ENCODE peak calls at places on chromosomes 16 and 17, in four cellular contexts. Q is upper lobe of left lung, R is prostate gland, G is K562. H is an unnamed sample.
A peak's percentile ranks its signal among the peaks of the same experiment; 100 is the strongest.

GRCh38 chr17:17055286-17056166 is 13.3 kb downstream of the MPRIP start:
- DNase-seq in G (no peak), Q (peak; percentile 24), R (no peak), H (no peak)

GRCh38 chr16:525123-525519 is 2.4 kb upstream of the CAPN15 start:
- DNase-seq in G (no peak), Q (no peak), R (no peak), H (no peak)

GRCh38 chr16:87201052-87201451 is 116.1 kb downstream of the C16orf95 start:
- DNase-seq in R (no peak), Q (no peak), G (no peak), H (no peak)

GRCh38 chr16:85655216-85656129 is 33.3 kb downstream of the GINS2 start:
- DNase-seq in R (no peak), Q (no peak), G (no peak), H (no peak)

GRCh38 chr17:6643460-6644125 is 2.7 kb downstream of the TXNDC17 start:
- DNase-seq in G (no peak), R (no peak), Q (no peak), H (no peak)

GRCh38 chr17:42527932-42528331 is 8.1 kb upstream of the NAGLU start:
- DNase-seq in Q (no peak), R (no peak), G (no peak), H (no peak)

GRCh38 chr16:86378831-86379504 is 131.4 kb upstream of the FOXF1 start:
- DNase-seq in G (no peak), Q (no peak), R (no peak), H (no peak)

GRCh38 chr17:34275881-34276280 is 5.9 kb downstream of the CCL7 start:
- DNase-seq in G (no peak), Q (no peak), R (no peak), H (no peak)

GRCh38 chr17:42883802-42884553 is 16.6 kb upstream of the G6PC1 start:
- DNase-seq in G (no peak), Q (peak; percentile 27), R (no peak), H (no peak)

GRCh38 chr17:68707032-68707431 is 105.9 kb upstream of the FAM20A start:
- DNase-seq in G (no peak), R (no peak), Q (no peak), H (no peak)

GRCh38 chr17:60135951-60136666 is 13.7 kb upstream of the CA4 start:
- DNase-seq in G (no peak), R (no peak), Q (no peak), H (no peak)

GRCh38 chr17:48908853-48909394 is 717 bp downstream of the UBE2Z start:
- DNase-seq in G (peak; percentile 92), R (peak; percentile 65), Q (peak; percentile 87), H (peak; percentile 41)

GRCh38 chr16:56094231-56094630 is 97.1 kb upstream of the GNAO1 start:
- DNase-seq in G (no peak), R (no peak), Q (no peak), H (no peak)

GRCh38 chr17:32881054-32881453 is 4.1 kb upstream of the MYO1D start:
- DNase-seq in R (no peak), G (no peak), Q (no peak), H (no peak)

GRCh38 chr17:41718287-41718645 is 6.1 kb downstream of the GAST start:
- DNase-seq in R (no peak), G (no peak), Q (no peak), H (no peak)

GRCh38 chr17:37430051-37430591 is 23.4 kb downstream of the TADA2A start:
- DNase-seq in Q (no peak), G (peak; percentile 22), R (no peak), H (no peak)

GRCh38 chr17:4735825-4736651 is 3.6 kb upstream of the ZMYND15 start:
- DNase-seq in G (no peak), R (no peak), Q (peak; percentile 78), H (no peak)

GRCh38 chr17:78125138-78125913 is 3.2 kb downstream of the TMC6 start:
- DNase-seq in R (no peak), Q (no peak), G (no peak), H (no peak)

GRCh38 chr17:78127240-78127887 is 1.2 kb downstream of the TMC6 start:
- DNase-seq in R (no peak), G (peak; percentile 76), Q (peak; percentile 87), H (no peak)

GRCh38 chr17:78126895-78127239 is 1.7 kb downstream of the TMC6 start:
- DNase-seq in R (no peak), Q (no peak), G (no peak), H (no peak)

GRCh38 chr17:78124836-78125137 is 3.8 kb downstream of the TMC6 start:
- DNase-seq in Q (no peak), G (no peak), R (no peak), H (no peak)

DNA sequence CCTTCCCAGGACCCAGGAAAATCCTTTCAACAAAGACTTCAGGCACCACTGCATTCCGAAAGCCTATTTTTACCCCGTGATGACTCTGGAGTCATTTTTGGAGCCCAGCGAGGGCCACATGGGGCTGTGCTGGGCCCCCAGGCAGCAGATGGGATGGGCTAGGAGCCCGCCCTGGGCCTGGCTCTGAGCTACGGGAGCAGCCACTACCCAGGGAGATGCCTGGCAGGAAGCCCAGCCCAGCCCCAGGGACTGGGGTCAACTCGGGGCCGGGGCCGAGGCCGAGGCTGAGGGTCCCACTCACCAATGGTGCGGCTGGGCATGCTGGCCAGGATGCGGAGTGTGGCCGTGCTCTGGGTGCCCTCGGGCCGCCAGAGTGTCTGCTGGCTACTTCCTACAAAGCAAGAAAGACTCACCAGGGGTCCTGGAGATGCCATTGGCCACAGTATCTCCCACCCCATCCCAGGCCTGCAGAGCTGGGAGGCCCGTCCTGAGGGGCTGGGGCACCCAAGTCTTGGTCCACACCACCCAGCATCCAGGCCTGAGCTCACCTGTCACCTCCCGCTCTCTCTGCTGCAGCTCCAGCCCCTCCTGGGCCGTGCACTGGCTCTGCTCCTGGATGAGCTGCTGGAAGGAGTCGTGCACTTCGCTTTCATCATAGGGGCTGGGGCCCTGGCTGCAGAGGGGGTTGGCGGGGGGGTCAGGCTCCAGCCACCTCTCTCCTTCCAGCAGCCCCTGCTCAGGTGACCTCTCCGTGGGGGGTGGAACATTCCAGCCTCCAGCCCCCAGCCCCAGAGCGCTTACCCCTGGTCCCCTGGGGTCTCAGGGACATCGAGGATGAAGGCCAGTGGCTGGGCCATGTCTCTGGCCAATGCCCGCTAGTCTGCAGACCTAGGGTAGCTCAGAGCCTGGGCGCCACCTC is 2.3 kb downstream of the TMC6 start:
- DNase-seq in G (no peak), Q (no peak), R (no peak), H (no peak)
- H3K4me3 ChIP-seq in G (peak overlapping the region; percentile 98), Q (peak overlapping the region; percentile 85), R (no peak overlapping the region), H (no peak overlapping the region)

GRCh38 chr17:78421534-78422266 is 43.3 kb downstream of the PGS1 start:
- DNase-seq in G (peak; percentile 92), R (peak; percentile 69), Q (peak; percentile 84), H (peak; percentile 60)

GRCh38 chr17:78423961-78424747 is 45.7 kb downstream of the PGS1 start:
- DNase-seq in Q (no peak), R (no peak), G (no peak), H (no peak)

GRCh38 chr17:78422267-78422605 is 43.8 kb downstream of the PGS1 start:
- DNase-seq in G (no peak), R (no peak), Q (no peak), H (no peak)

GRCh38 chr17:78421084-78421533 is 42.7 kb downstream of the PGS1 start:
- DNase-seq in G (no peak), Q (no peak), R (no peak), H (no peak)

DNA sequence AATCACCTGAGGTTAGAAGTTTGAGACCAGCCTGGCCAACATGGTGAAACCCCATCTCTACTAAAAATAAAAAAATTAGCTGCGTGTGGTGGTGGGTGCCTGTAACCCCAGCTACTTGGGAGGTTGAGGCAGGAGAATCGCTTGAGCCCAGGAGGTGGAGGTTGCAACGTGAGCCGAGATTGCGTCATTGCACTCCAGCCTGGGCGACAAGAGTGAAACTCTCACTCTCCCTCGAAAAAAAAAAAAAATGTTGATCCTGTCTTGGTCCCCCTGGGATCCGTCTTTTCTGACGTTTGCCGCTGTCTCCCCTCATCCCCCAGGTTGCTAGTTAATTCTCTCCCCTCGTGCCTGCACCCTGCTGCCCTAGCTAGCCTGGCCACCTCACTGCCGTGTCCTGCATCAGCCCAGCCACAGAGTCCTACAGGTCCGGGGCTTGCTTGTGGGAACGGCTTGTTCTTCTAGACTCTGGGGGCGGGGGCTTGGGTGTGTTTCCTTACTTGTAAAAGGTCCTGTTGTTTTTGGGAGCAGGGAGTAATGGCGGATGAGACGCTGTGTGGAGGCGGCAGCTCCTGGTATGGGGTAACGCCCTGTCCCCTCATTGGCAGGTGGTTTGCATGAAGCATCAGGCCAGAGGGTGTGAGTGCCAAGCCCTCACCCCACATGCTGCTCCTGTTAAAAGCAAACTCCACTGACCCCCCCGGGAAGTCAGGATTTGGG is 44.6 kb downstream of the PGS1 start:
- DNase-seq in R (no peak), G (no peak), Q (peak; percentile 56), H (peak; percentile 37)
- H3K36me3 ChIP-seq in R (peaks cover 5% of the 10 kb centered on the region), G (peaks cover 79% of the 10 kb centered on the region), Q (peaks cover 81% of the 10 kb centered on the region), H (no peaks in the 10 kb centered on the region)

GRCh38 chr17:44348234-44348987 is 3.3 kb downstream of the GRN start:
- DNase-seq in R (peak; percentile 47), Q (peak; percentile 76), G (no peak), H (no peak)

GRCh38 chr17:44346064-44346844 is 1.2 kb downstream of the GRN start:
- DNase-seq in Q (no peak), R (no peak), G (no peak), H (no peak)

GRCh38 chr17:44343510-44344209 is 1.4 kb upstream of the GRN start:
- DNase-seq in G (no peak), Q (no peak), R (no peak), H (no peak)

GRCh38 chr17:44344939-44345496 is at the start of gene GRN:
- DNase-seq in G (peak; percentile 99), R (peak; percentile 98), Q (peak; percentile 98), H (peak; percentile 98)

GRCh38 chr17:44345497-44346026 is 460 bp downstream of the GRN start:
- DNase-seq in Q (peak; percentile 81), G (peak; percentile 55), R (peak; percentile 51), H (no peak)
- TF ChIP-seq POLR2AphosphoS5 in Q (peak; percentile 20), G (no peak), R (no peak), H (no peak)

DNA sequence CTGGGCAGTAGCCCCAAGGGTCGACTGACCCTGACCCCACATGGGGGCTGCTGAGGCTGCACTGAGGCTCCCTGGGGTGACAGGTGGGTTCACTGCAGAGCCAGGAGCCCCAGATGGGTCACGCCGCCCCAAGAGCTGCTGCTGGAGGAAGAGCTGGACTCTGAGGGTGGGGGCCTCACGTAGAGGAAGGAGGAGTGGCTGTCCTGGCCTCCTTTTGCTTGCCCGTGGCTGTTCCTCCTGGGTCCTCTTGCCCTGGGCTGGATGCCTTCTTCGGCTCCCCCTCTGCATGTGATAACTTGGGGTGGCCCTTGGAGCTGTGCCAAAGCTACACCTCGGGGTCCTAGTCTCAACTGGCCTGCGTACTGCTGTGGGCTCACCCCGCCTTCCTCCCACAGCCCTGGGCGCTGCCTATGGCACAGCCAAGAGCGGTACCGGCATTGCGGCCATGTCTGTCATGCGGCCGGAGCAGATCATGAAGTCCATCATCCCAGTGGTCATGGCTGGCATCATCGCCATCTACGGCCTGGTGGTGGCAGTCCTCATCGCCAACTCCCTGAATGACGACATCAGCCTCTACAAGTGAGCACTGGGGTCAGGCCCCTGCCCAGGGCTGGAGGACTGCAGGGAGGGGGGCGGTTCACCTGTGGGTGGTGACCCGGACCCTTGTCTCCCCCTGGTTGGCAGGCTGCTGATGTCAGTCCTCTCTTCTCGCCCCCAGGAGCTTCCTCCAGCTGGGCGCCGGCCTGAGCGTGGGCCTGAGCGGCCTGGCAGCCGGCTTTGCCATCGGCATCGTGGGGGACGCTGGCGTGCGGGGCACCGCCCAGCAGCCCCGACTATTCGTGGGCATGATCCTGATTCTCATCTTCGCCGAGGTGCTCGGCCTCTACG is 1.1 kb upstream of the AMDHD2 start:
- DNase-seq in Q (peak; percentile 37), G (no peak), R (no peak), H (no peak)
- H3K4me3 ChIP-seq in Q (peak overlapping the region; percentile 73), G (peak overlapping the region; percentile 6), R (no peak overlapping the region), H (peak overlapping the region; percentile 81)

GRCh38 chr17:902463-902862 is 77.1 kb downstream of the NXN start:
- DNase-seq in G (no peak), R (no peak), Q (no peak), H (no peak)
- H3K36me3 ChIP-seq in G (no peaks in the 10 kb centered on the region), R (no peaks in the 10 kb centered on the region), Q (no peaks in the 10 kb centered on the region), H (no peaks in the 10 kb centered on the region)

GRCh38 chr16:31386157-31386984 is 6.8 kb upstream of the ITGAD start:
- DNase-seq in R (no peak), G (no peak), Q (no peak), H (no peak)
- TF ChIP-seq POLR2AphosphoS5 in R (no peak), G (no peak), Q (no peak), H (no peak)

H was measured in breast epithelium.